ENCODE peak calls at places on chromosome 16, in seven cellular contexts. V, X, B, Z, F, R and C are unnamed samples.

GRCh38 chr16:85303354-85303883 is 191.1 kb upstream of the CIBAR2 start:
- DNase-seq in V (peak), X (no peak), B (no peak), Z (peak), F (peak), R (peak), C (no peak)

GRCh38 chr16:11557811-11558210 is 28.9 kb downstream of the LITAF start:
- DNase-seq in V (no peak), X (no peak), B (no peak), Z (no peak), F (no peak), R (no peak), C (no peak)

GRCh38 chr16:8683640-8684039 is 9.2 kb downstream of the ABAT start:
- DNase-seq in V (no peak), X (no peak), B (no peak), Z (no peak), F (no peak), R (no peak), C (no peak)

GRCh38 chr16:17939052-17939673 is 397.4 kb downstream of the NPIPA8 start:
- DNase-seq in V (no peak), X (no peak), B (no peak), Z (no peak), F (no peak), R (peak), C (no peak)

GRCh38 chr16:69563605-69564580 is 1.9 kb upstream of the NFAT5 start:
- DNase-seq in V (no peak), X (no peak), B (no peak), Z (peak), F (peak), R (peak), C (no peak)

GRCh38 chr16:10100829-10101228 is 81.4 kb downstream of the GRIN2A start:
- DNase-seq in V (no peak), X (no peak), B (no peak), Z (no peak), F (no peak), R (no peak), C (no peak)

GRCh38 chr16:2026461-2027023 is at the start of gene NHERF2:
- DNase-seq in V (peak), X (no peak), B (no peak), Z (no peak), F (no peak), R (peak), C (no peak)

GRCh38 chr16:26877421-26877820 is 189.3 kb upstream of the C16orf82 start:
- DNase-seq in V (no peak), X (no peak), B (no peak), Z (no peak), F (no peak), R (no peak), C (no peak)

GRCh38 chr16:81380932-81381331 is 63.7 kb upstream of the CMIP start:
- DNase-seq in V (no peak), X (no peak), B (no peak), Z (no peak), F (no peak), R (no peak), C (no peak)

GRCh38 chr16:69402448-69402847 is 16.6 kb upstream of the TERF2 start:
- DNase-seq in V (no peak), X (no peak), B (no peak), Z (no peak), F (no peak), R (no peak), C (no peak)

GRCh38 chr16:55756963-55757362 is 75.9 kb downstream of the CES1 start:
- DNase-seq in V (no peak), X (no peak), B (no peak), Z (no peak), F (no peak), R (no peak), C (no peak)

GRCh38 chr16:84461029-84461415 is 43.4 kb downstream of the MEAK7 start:
- DNase-seq in V (no peak), X (no peak), B (no peak), Z (no peak), F (no peak), R (no peak), C (no peak)

GRCh38 chr16:54055864-54056263 is 230.7 kb downstream of the IRX3 start:
- DNase-seq in V (no peak), X (no peak), B (no peak), Z (no peak), F (no peak), R (no peak), C (no peak)

GRCh38 chr16:66695474-66695934 is 1.0 kb downstream of the CMTM4 start:
- DNase-seq in V (no peak), X (no peak), B (no peak), Z (no peak), F (peak), R (no peak), C (no peak)

GRCh38 chr16:15493416-15494181 is 59.2 kb downstream of the BMERB1 start:
- DNase-seq in V (peak), X (no peak), B (no peak), Z (no peak), F (no peak), R (no peak), C (no peak)

GRCh38 chr16:89721644-89722391 is 481 bp downstream of the ZNF276 start:
- DNase-seq in V (peak), X (no peak), B (no peak), Z (peak), F (peak), R (peak), C (no peak)

GRCh38 chr16:53518550-53519416 is 15.8 kb upstream of the AKTIP start:
- DNase-seq in V (no peak), X (no peak), B (no peak), Z (peak), F (peak), R (peak), C (no peak)

GRCh38 chr16:72400257-72401078 is 228.5 kb upstream of the PMFBP1 start:
- DNase-seq in V (no peak), X (peak), B (no peak), Z (no peak), F (peak), R (peak), C (peak)

GRCh38 chr16:67942200-67942509 is 1.8 kb downstream of the LCAT start:
- DNase-seq in V (no peak), X (no peak), B (no peak), Z (no peak), F (no peak), R (peak), C (no peak)

GRCh38 chr16:3655030-3655790 is 719 bp downstream of the DNASE1 start:
- DNase-seq in V (no peak), X (no peak), B (no peak), Z (no peak), F (no peak), R (no peak), C (no peak)

GRCh38 chr16:84827131-84827574 is 7.4 kb downstream of the CRISPLD2 start:
- DNase-seq in V (peak), X (no peak), B (no peak), Z (no peak), F (no peak), R (no peak), C (no peak)

GRCh38 chr16:67463059-67463458 is 17.9 kb downstream of the ATP6V0D1 start:
- DNase-seq in V (no peak), X (no peak), B (no peak), Z (no peak), F (no peak), R (no peak), C (no peak)

GRCh38 chr16:72172105-72173034 is at the start of gene PMFBP1:
- DNase-seq in V (no peak), X (no peak), B (peak), Z (no peak), F (peak), R (peak), C (peak)

GRCh38 chr16:86529160-86529559 is 18.8 kb downstream of the FOXF1 start:
- DNase-seq in V (no peak), X (no peak), B (no peak), Z (no peak), F (no peak), R (no peak), C (no peak)

GRCh38 chr16:54067317-54068065 is 219.1 kb downstream of the IRX3 start:
- DNase-seq in V (no peak), X (no peak), B (no peak), Z (no peak), F (no peak), R (no peak), C (no peak)

GRCh38 chr16:65754799-65755691 is 611.4 kb upstream of the CDH5 start:
- DNase-seq in V (peak), X (no peak), B (no peak), Z (no peak), F (no peak), R (no peak), C (peak)

GRCh38 chr16:88688013-88688778 is 1.9 kb upstream of the SNAI3 start:
- DNase-seq in V (no peak), X (peak), B (no peak), Z (no peak), F (no peak), R (no peak), C (no peak)

GRCh38 chr16:62190426-62190825 is 154.2 kb upstream of the CDH8 start:
- DNase-seq in V (no peak), X (peak), B (no peak), Z (no peak), F (no peak), R (no peak), C (no peak)

GRCh38 chr16:89599451-89599858 is 14.0 kb upstream of the DPEP1 start:
- DNase-seq in V (no peak), X (no peak), B (no peak), Z (no peak), F (no peak), R (peak), C (no peak)

GRCh38 chr16:66515543-66516171 is 34.3 kb downstream of the TK2 start:
- DNase-seq in V (no peak), X (no peak), B (no peak), Z (no peak), F (no peak), R (no peak), C (no peak)

GRCh38 chr16:11139624-11140375 is 116.2 kb downstream of the SOCS1 start:
- DNase-seq in V (no peak), X (no peak), B (no peak), Z (peak), F (no peak), R (no peak), C (no peak)